ENCODE peak calls at places on chromosomes 7 and 10, in eight cellular contexts. O is BJ, H is colonic mucosa, P is neural crest cell, W is type B pancreatic cell, G is DND-41, F is GM12865, E is omental fat pad. Q is an unnamed sample.
A peak's percentile ranks its signal among the peaks of the same experiment; 100 is the strongest.

GRCh38 chr10:124743188-124744046 is 761 bp downstream of the FAM53B start:
- DNase-seq in O (no peak), H (peak; percentile 48), P (peak; percentile 34), W (peak; percentile 78), G (peak; percentile 56), F (peak; percentile 44), E (no peak), Q (peak; percentile 44)

GRCh38 chr10:126062132-126063032 is 166.0 kb downstream of the FANK1 start:
- DNase-seq in O (peak; percentile 97), H (peak; percentile 69), P (no peak), W (no peak), G (no peak), F (no peak), E (peak; percentile 66), Q (no peak)

GRCh38 chr10:79223001-79223345 is 124.3 kb upstream of the PPIF start:
- DNase-seq in O (no peak), H (no peak), P (no peak), W (no peak), G (no peak), F (no peak), E (no peak), Q (no peak)

GRCh38 chr10:70500812-70501301 is 22.3 kb downstream of the PALD1 start:
- DNase-seq in O (no peak), H (no peak), P (no peak), W (no peak), G (no peak), F (no peak), E (no peak), Q (no peak)

GRCh38 chr10:49354593-49354992 is 41.3 kb downstream of the DRGX start:
- DNase-seq in O (no peak), H (no peak), P (no peak), W (no peak), G (no peak), F (no peak), E (no peak), Q (no peak)

GRCh38 chr10:132915411-132915810 is 27.0 kb downstream of the CFAP46 start:
- DNase-seq in O (no peak), H (no peak), P (no peak), W (no peak), G (no peak), F (no peak), E (no peak), Q (no peak)

GRCh38 chr7:149723082-149723767 is 50.2 kb downstream of the ZNF467 start:
- DNase-seq in O (no peak), H (no peak), P (no peak), W (no peak), G (no peak), F (no peak), E (no peak), Q (no peak)

GRCh38 chr10:50501899-50502556 is 121.7 kb downstream of the SGMS1 start:
- DNase-seq in O (no peak), H (no peak), P (no peak), W (no peak), G (no peak), F (peak; percentile 73), E (no peak), Q (peak; percentile 44)

GRCh38 chr10:124200011-124200410 is 106.6 kb upstream of the CHST15 start:
- DNase-seq in O (no peak), H (no peak), P (no peak), W (no peak), G (no peak), F (no peak), E (no peak), Q (no peak)

GRCh38 chr7:112485766-112486165 is 5.0 kb downstream of the LSMEM1 start:
- DNase-seq in O (no peak), H (no peak), P (no peak), W (no peak), G (no peak), F (no peak), E (no peak), Q (no peak)

GRCh38 chr10:22537810-22538209 is 176.6 kb downstream of the PIP4K2A start:
- DNase-seq in O (no peak), H (no peak), P (no peak), W (no peak), G (no peak), F (no peak), E (no peak), Q (no peak)

GRCh38 chr7:116702046-116702445 is 30.1 kb downstream of the MET start:
- DNase-seq in O (no peak), H (no peak), P (no peak), W (no peak), G (no peak), F (no peak), E (no peak), Q (no peak)

GRCh38 chr7:144256112-144256511 is 8.5 kb downstream of the OR2A7 start:
- DNase-seq in O (no peak), H (no peak), P (no peak), W (no peak), G (no peak), F (peak; percentile 0), E (no peak), Q (no peak)

DNA sequence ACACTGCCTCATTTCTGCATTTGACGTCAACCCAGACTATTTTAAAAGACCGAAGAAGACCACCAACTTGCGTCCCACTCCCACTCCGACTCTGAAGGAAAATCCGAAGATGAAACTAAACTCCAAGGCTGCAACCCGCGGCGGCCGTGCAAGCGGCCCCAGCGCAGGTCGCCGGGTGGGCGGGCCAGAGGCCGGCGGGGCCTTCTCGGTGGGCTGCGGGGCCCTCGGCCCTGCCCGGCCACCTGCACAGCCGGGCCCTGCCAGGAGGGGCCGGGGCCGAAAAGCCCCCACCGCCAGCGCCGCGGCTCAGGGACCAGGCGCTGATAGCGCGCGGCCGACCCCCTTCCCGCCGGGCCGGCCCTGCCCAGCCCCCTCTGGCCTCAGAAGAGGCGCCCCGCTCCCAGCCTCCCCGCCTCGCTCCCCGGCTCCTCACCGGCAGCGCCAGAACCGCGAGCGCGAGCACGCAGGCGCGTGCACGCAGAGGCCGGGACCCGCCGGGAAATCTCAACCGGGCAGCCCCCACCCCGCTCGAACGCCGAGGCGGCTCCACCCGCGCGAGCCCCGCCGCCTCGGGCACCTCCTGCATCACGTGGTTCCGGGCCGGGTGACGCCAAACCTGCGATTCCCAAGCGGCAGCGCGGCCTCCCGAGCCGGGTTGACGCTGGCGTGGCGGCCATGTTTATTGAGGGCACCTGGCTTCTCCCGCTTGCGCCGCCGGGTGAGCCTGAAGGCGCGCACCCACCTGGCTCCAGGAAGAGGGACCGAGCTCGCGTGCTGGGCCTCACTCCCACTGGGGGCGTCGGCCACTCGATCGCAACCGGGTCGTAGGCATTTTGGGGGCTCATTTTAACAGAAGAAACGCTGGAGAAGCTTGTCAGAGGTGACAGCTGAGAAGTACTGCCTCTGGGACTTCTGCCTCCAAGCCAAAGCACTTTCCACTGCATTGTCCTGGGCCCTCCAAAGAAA is at the start of gene C7orf25:
- DNase-seq in O (peak; percentile 46), H (peak; percentile 97), P (peak; percentile 95), W (peak; percentile 98), G (peak; percentile 96), F (peak; percentile 96), E (peak; percentile 83), Q (peak; percentile 96)
- TF ChIP-seq CTCF in O (peak; percentile 5), H (no peak), P (no peak), W (peak; percentile 25), G (no peak), F (no peak), E (no peak), Q (no peak)

GRCh38 chr10:6674282-6674681 is 94.2 kb upstream of the PRKCQ start:
- DNase-seq in O (no peak), H (no peak), P (no peak), W (no peak), G (no peak), F (no peak), E (no peak), Q (no peak)

DNA sequence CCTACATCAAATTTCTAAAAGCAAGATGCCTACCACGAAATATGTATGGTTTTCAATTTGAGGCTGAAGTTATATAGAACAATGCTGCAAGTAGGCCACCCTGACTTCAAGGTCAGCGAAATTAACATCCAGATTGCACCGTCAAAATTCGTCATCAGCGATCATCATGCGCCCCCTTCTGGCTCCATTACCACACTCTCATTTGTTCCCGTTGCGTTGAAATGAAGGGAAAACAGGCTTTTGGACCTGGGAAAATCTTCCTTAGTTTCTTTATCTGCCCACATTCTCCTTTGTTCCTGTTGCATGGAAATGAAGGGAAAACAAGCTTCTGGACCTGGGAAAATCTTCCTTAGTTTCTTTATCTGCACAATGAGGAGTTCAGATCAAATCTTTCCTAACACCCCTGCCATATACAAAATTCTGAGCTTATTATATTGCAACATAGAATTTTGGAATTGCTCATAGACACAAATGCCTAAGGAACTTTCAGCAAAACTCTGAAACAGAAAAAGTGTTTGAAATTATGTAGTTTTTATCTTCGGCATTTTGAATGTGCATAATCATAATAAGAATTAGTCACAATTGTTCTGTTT is 98.2 kb upstream of the PRKCQ start:
- DNase-seq in O (no peak), H (peak; percentile 62), P (peak; percentile 53), W (no peak), G (peak; percentile 69), F (peak; percentile 38), E (peak; percentile 49), Q (peak; percentile 80)
- TF ChIP-seq CTCF in O (peak; percentile 50), H (peak; percentile 66), P (peak; percentile 81), W (peak; percentile 84), G (peak; percentile 97), F (peak; percentile 56), E (no peak), Q (peak; percentile 80)

GRCh38 chr10:14545827-14546226 is 215.1 kb upstream of the FRMD4A start:
- DNase-seq in O (no peak), H (no peak), P (no peak), W (no peak), G (no peak), F (no peak), E (no peak), Q (no peak)

GRCh38 chr10:14548970-14549369 is 218.2 kb upstream of the FRMD4A start:
- DNase-seq in O (no peak), H (no peak), P (no peak), W (no peak), G (no peak), F (no peak), E (no peak), Q (no peak)

GRCh38 chr10:14549496-14549895 is 218.8 kb upstream of the FRMD4A start:
- DNase-seq in O (no peak), H (no peak), P (no peak), W (no peak), G (no peak), F (no peak), E (no peak), Q (no peak)

GRCh38 chr10:14548474-14548873 is 217.8 kb upstream of the FRMD4A start:
- DNase-seq in O (no peak), H (no peak), P (no peak), W (no peak), G (no peak), F (no peak), E (no peak), Q (no peak)

GRCh38 chr10:14547826-14548225 is 217.1 kb upstream of the FRMD4A start:
- DNase-seq in O (no peak), H (no peak), P (no peak), W (no peak), G (no peak), F (no peak), E (no peak), Q (no peak)
- TF ChIP-seq CTCF in O (peak; percentile 16), H (no peak), P (peak; percentile 34), W (peak; percentile 54), G (peak; percentile 37), F (peak; percentile 1), E (no peak), Q (peak; percentile 14)

DNA sequence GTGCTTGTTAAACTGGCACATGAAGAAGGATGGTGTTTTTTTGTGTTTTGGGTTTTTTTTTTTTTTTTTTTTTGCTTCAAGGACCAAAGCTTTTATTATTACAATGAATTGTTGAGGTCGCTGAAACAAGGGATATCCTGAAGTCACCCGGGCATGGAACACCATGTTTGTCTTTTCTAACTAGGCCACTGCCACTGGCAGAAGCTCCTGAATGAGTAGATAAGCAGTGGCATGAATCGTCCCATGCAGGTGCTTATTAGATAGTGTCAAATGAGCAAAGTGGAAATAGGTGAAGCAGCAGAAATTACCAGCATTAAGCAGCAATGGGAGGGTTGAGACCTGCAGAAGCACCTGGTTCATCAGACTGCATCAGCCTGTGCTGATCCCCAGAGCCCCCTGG is 195.0 kb downstream of the CELF2 start:
- DNase-seq in O (no peak), H (no peak), P (no peak), W (no peak), G (no peak), F (no peak), E (no peak), Q (no peak)
- TF ChIP-seq CTCF in O (no peak), H (no peak), P (no peak), W (no peak), G (no peak), F (no peak), E (no peak), Q (no peak)